ENCODE peak calls at places on chromosomes 11 and 22, in eight cellular contexts. Z, B, S, M, E, X, H and A are unnamed samples.

GRCh38 chr22:26663374-26663923 is 6.1 kb downstream of the MIAT start:
- DNase-seq in X (no peak), S (no peak), Z (no peak), H (no peak), M (no peak), B (no peak), E (peak; percentile 89), A (no peak)

GRCh38 chr11:440065-441042 is 1.5 kb downstream of the ANO9 start:
- DNase-seq in X (no peak), B (no peak), H (no peak), Z (peak; percentile 23), S (peak; percentile 20), M (no peak), E (no peak), A (no peak)

GRCh38 chr11:8285228-8285627 is 21.6 kb upstream of the LMO1 start:
- DNase-seq in Z (no peak), X (no peak), S (no peak), B (no peak), H (no peak), E (no peak), M (no peak), A (no peak)

GRCh38 chr11:132332521-132332920 is 962.1 kb downstream of the NTM start:
- DNase-seq in M (no peak), S (peak; percentile 95), E (no peak), B (no peak), X (no peak), Z (peak; percentile 31), H (no peak), A (no peak)

GRCh38 chr11:80096736-80097135 is 655.9 kb upstream of the TENM4 start:
- DNase-seq in S (no peak), B (no peak), Z (no peak), E (no peak), X (peak; percentile 74), M (peak; percentile 40), H (no peak), A (no peak)

GRCh38 chr11:31641477-31642062 is 132.0 kb downstream of the ELP4 start:
- DNase-seq in H (no peak), E (peak; percentile 4), B (no peak), Z (peak; percentile 50), X (peak; percentile 3), M (peak; percentile 16), S (peak; percentile 88), A (no peak)

GRCh38 chr11:9893474-9893873 is 229.6 kb downstream of the SWAP70 start:
- DNase-seq in Z (peak; percentile 26), X (no peak), H (peak; percentile 24), S (peak; percentile 16), E (peak; percentile 10), B (no peak), M (no peak), A (no peak)

GRCh38 chr11:67504950-67505561 is at the start of gene PITPNM1:
- DNase-seq in M (peak; percentile 77), S (peak; percentile 91), E (peak; percentile 81), B (no peak), X (peak; percentile 80), Z (peak; percentile 92), H (no peak), A (peak; percentile 91)

GRCh38 chr11:115126515-115127208 is 377.6 kb downstream of the CADM1 start:
- DNase-seq in Z (no peak), H (no peak), S (no peak), X (no peak), M (no peak), E (no peak), B (no peak), A (no peak)

GRCh38 chr11:130145975-130146776 is 13.4 kb upstream of the ST14 start:
- DNase-seq in E (no peak), M (peak; percentile 93), Z (peak; percentile 86), H (no peak), S (peak; percentile 26), X (no peak), B (no peak), A (no peak)

GRCh38 chr11:47924184-47924671 is 56.1 kb upstream of the PTPRJ start:
- DNase-seq in H (no peak), B (no peak), X (peak; percentile 49), S (no peak), E (no peak), M (peak; percentile 21), Z (no peak), A (no peak)

GRCh38 chr11:75474240-75474639 is 41.2 kb upstream of the KLHL35 start:
- DNase-seq in E (peak; percentile 11), Z (no peak), H (no peak), M (no peak), X (no peak), B (no peak), S (peak; percentile 34), A (no peak)

GRCh38 chr11:117618273-117618672 is 178.7 kb downstream of the DSCAML1 start:
- DNase-seq in H (no peak), B (no peak), E (no peak), Z (no peak), M (peak; percentile 19), X (no peak), S (peak; percentile 42), A (no peak)

GRCh38 chr22:42544686-42545085 is 9.1 kb upstream of the SERHL2 start:
- DNase-seq in H (no peak), S (peak; percentile 30), X (no peak), Z (no peak), M (no peak), B (no peak), E (no peak), A (no peak)

GRCh38 chr11:69463181-69463891 is 18.1 kb upstream of the LINC01488 start:
- DNase-seq in S (no peak), E (no peak), X (peak; percentile 85), B (no peak), Z (no peak), H (no peak), M (no peak), A (no peak)